ENCODE peak calls at places on chromosomes 4 and X, in nine cellular contexts. One of them, this sample, is unnamed.

GRCh38 chr4:22090655-22091350 is 142.2 kb upstream of the KCNIP4 start:
- DNase-seq in A549: no peak
- DNase-seq in esophagus squamous epithelium: no peak
- DNase-seq in cardiac muscle cell: peak; percentile 31
- DNase-seq in astrocyte: peak; percentile 42
- DNase-seq in fibroblast of pulmonary artery: peak; percentile 23
- DNase-seq in right lobe of liver: no peak
- DNase-seq in heart left ventricle: no peak
- DNase-seq in cardiac fibroblast: peak; percentile 4
- DNase-seq in this sample: peak; percentile 63

GRCh38 chr4:152991361-152991760 is 55.2 kb downstream of the FHDC1 start:
- DNase-seq in A549: no peak
- DNase-seq in esophagus squamous epithelium: no peak
- DNase-seq in cardiac muscle cell: no peak
- DNase-seq in astrocyte: no peak
- DNase-seq in fibroblast of pulmonary artery: no peak
- DNase-seq in right lobe of liver: no peak
- DNase-seq in heart left ventricle: no peak
- DNase-seq in cardiac fibroblast: no peak
- DNase-seq in this sample: no peak

GRCh38 chr4:88177981-88178632 is 19.7 kb upstream of the ABCG2 start:
- DNase-seq in A549: peak; percentile 46
- DNase-seq in esophagus squamous epithelium: no peak
- DNase-seq in cardiac muscle cell: peak; percentile 27
- DNase-seq in astrocyte: peak; percentile 87
- DNase-seq in fibroblast of pulmonary artery: peak; percentile 68
- DNase-seq in right lobe of liver: no peak
- DNase-seq in heart left ventricle: peak; percentile 32
- DNase-seq in cardiac fibroblast: peak; percentile 76
- DNase-seq in this sample: peak; percentile 71

GRCh38 chrX:456925-457768 is 70.4 kb upstream of the PPP2R3B start:
- DNase-seq in A549: no peak
- DNase-seq in esophagus squamous epithelium: no peak
- DNase-seq in cardiac muscle cell: no peak
- DNase-seq in astrocyte: no peak
- DNase-seq in fibroblast of pulmonary artery: no peak
- DNase-seq in right lobe of liver: no peak
- DNase-seq in heart left ventricle: no peak
- DNase-seq in cardiac fibroblast: no peak
- DNase-seq in this sample: no peak

GRCh38 chrX:64885850-64886249 is 90.4 kb downstream of the ZC4H2 start:
- DNase-seq in A549: no peak
- DNase-seq in esophagus squamous epithelium: no peak
- DNase-seq in cardiac muscle cell: peak; percentile 1
- DNase-seq in astrocyte: no peak
- DNase-seq in fibroblast of pulmonary artery: no peak
- DNase-seq in right lobe of liver: no peak
- DNase-seq in heart left ventricle: no peak
- DNase-seq in cardiac fibroblast: peak; percentile 0
- DNase-seq in this sample: no peak

GRCh38 chrX:41014776-41015175 is 70.5 kb upstream of the USP9X start:
- DNase-seq in A549: no peak
- DNase-seq in esophagus squamous epithelium: no peak
- DNase-seq in cardiac muscle cell: no peak
- DNase-seq in astrocyte: peak; percentile 39
- DNase-seq in fibroblast of pulmonary artery: peak; percentile 44
- DNase-seq in right lobe of liver: no peak
- DNase-seq in heart left ventricle: no peak
- DNase-seq in cardiac fibroblast: peak; percentile 82
- DNase-seq in this sample: peak; percentile 41

GRCh38 chr4:9859774-9860173 is 78.3 kb downstream of the DRD5 start:
- DNase-seq in A549: no peak
- DNase-seq in esophagus squamous epithelium: no peak
- DNase-seq in cardiac muscle cell: no peak
- DNase-seq in astrocyte: no peak
- DNase-seq in fibroblast of pulmonary artery: no peak
- DNase-seq in right lobe of liver: no peak
- DNase-seq in heart left ventricle: no peak
- DNase-seq in cardiac fibroblast: no peak
- DNase-seq in this sample: no peak

GRCh38 chr4:36187723-36188333 is 56.5 kb downstream of the ARAP2 start:
- DNase-seq in A549: peak; percentile 1
- DNase-seq in esophagus squamous epithelium: no peak
- DNase-seq in cardiac muscle cell: peak; percentile 29
- DNase-seq in astrocyte: peak; percentile 16
- DNase-seq in fibroblast of pulmonary artery: peak; percentile 62
- DNase-seq in right lobe of liver: no peak
- DNase-seq in heart left ventricle: no peak
- DNase-seq in cardiac fibroblast: peak; percentile 33
- DNase-seq in this sample: peak; percentile 0

GRCh38 chr4:143250617-143251016 is 65.9 kb downstream of the USP38 start:
- DNase-seq in A549: no peak
- DNase-seq in esophagus squamous epithelium: no peak
- DNase-seq in cardiac muscle cell: no peak
- DNase-seq in astrocyte: no peak
- DNase-seq in fibroblast of pulmonary artery: no peak
- DNase-seq in right lobe of liver: no peak
- DNase-seq in heart left ventricle: no peak
- DNase-seq in cardiac fibroblast: no peak
- DNase-seq in this sample: no peak

GRCh38 chr4:6118201-6118600 is 82.1 kb downstream of the JAKMIP1 start:
- DNase-seq in A549: no peak
- DNase-seq in esophagus squamous epithelium: no peak
- DNase-seq in cardiac muscle cell: no peak
- DNase-seq in astrocyte: no peak
- DNase-seq in fibroblast of pulmonary artery: no peak
- DNase-seq in right lobe of liver: no peak
- DNase-seq in heart left ventricle: no peak
- DNase-seq in cardiac fibroblast: no peak
- DNase-seq in this sample: no peak

GRCh38 chr4:104591505-104591904 is 96.8 kb upstream of the CXXC4 start:
- DNase-seq in A549: no peak
- DNase-seq in esophagus squamous epithelium: no peak
- DNase-seq in cardiac muscle cell: peak; percentile 70
- DNase-seq in astrocyte: no peak
- DNase-seq in fibroblast of pulmonary artery: peak; percentile 6
- DNase-seq in right lobe of liver: no peak
- DNase-seq in heart left ventricle: peak; percentile 21
- DNase-seq in cardiac fibroblast: no peak
- DNase-seq in this sample: no peak

GRCh38 chr4:36385951-36386561 is 104.6 kb downstream of the DTHD1 start:
- DNase-seq in A549: no peak
- DNase-seq in esophagus squamous epithelium: no peak
- DNase-seq in cardiac muscle cell: no peak
- DNase-seq in astrocyte: no peak
- DNase-seq in fibroblast of pulmonary artery: no peak
- DNase-seq in right lobe of liver: no peak
- DNase-seq in heart left ventricle: peak; percentile 16
- DNase-seq in cardiac fibroblast: no peak
- DNase-seq in this sample: no peak

GRCh38 chr4:76213415-76214268 is at the start of gene SCARB2:
- DNase-seq in A549: peak; percentile 60
- DNase-seq in esophagus squamous epithelium: peak; percentile 23
- DNase-seq in cardiac muscle cell: peak; percentile 92
- DNase-seq in astrocyte: peak; percentile 76
- DNase-seq in fibroblast of pulmonary artery: peak; percentile 85
- DNase-seq in right lobe of liver: peak; percentile 94
- DNase-seq in heart left ventricle: peak; percentile 92
- DNase-seq in cardiac fibroblast: peak; percentile 81
- DNase-seq in this sample: peak; percentile 78

GRCh38 chr4:173014113-173014558 is 154.5 kb upstream of the GALNT7 start:
- DNase-seq in A549: peak; percentile 50
- DNase-seq in esophagus squamous epithelium: no peak
- DNase-seq in cardiac muscle cell: peak; percentile 37
- DNase-seq in astrocyte: peak; percentile 77
- DNase-seq in fibroblast of pulmonary artery: peak; percentile 68
- DNase-seq in right lobe of liver: no peak
- DNase-seq in heart left ventricle: peak; percentile 26
- DNase-seq in cardiac fibroblast: peak; percentile 85
- DNase-seq in this sample: peak; percentile 65

GRCh38 chr4:76601791-76602190 is 166.8 kb downstream of the SHROOM3 start:
- DNase-seq in A549: no peak
- DNase-seq in esophagus squamous epithelium: no peak
- DNase-seq in cardiac muscle cell: no peak
- DNase-seq in astrocyte: peak; percentile 72
- DNase-seq in fibroblast of pulmonary artery: peak; percentile 83
- DNase-seq in right lobe of liver: no peak
- DNase-seq in heart left ventricle: no peak
- DNase-seq in cardiac fibroblast: peak; percentile 67
- DNase-seq in this sample: peak; percentile 80

DNA sequence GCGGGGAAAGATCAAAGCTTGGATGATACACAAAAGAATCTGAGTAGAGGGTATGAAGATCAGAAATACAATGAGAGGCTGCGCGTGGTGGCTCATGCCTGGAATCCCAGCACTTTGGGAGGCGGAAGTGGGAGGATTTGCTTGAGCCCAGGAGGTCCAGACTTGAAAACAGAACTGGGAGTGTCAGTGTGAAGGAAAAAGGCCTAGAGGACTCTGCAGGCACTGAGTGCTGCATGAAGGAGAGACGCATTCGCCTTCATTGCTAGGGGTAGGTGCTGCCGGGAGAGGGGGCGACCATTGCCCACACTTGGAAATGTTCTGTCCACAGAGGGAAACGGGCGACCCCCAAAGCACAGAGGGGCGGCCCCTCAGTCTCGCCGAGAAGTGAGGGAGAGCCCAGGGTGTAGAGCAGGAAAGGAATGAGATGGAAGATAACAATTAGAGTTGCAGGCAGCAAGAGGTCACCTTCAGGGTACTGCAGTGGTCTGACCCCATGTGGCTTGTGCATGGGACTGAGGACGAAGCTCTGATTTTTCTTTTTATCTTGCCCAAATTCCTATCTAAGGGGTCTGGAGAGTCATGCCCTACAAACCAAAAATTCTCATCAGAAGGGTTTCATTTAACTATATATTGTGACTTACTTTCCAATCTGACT is 31.8 kb upstream of the ARSD start:
- DNase-seq in A549: no peak
- DNase-seq in esophagus squamous epithelium: no peak
- DNase-seq in cardiac muscle cell: no peak
- DNase-seq in astrocyte: no peak
- DNase-seq in fibroblast of pulmonary artery: no peak
- DNase-seq in right lobe of liver: no peak
- DNase-seq in heart left ventricle: no peak
- DNase-seq in cardiac fibroblast: no peak
- DNase-seq in this sample: no peak
- H3K4me3 ChIP-seq in A549: no peak overlapping the region
- H3K4me3 ChIP-seq in esophagus squamous epithelium: no peak overlapping the region
- H3K4me3 ChIP-seq in cardiac muscle cell: no peak overlapping the region
- H3K4me3 ChIP-seq in astrocyte: no peak overlapping the region
- H3K4me3 ChIP-seq in fibroblast of pulmonary artery: no peak overlapping the region
- H3K4me3 ChIP-seq in right lobe of liver: no peak overlapping the region
- H3K4me3 ChIP-seq in heart left ventricle: no peak overlapping the region
- H3K4me3 ChIP-seq in cardiac fibroblast: no peak overlapping the region
- H3K4me3 ChIP-seq in this sample: no peak overlapping the region

GRCh38 chrX:18883961-18884765 is 99.8 kb downstream of the PHKA2 start:
- DNase-seq in A549: no peak
- DNase-seq in esophagus squamous epithelium: no peak
- DNase-seq in cardiac muscle cell: no peak
- DNase-seq in astrocyte: no peak
- DNase-seq in fibroblast of pulmonary artery: no peak
- DNase-seq in right lobe of liver: no peak
- DNase-seq in heart left ventricle: no peak
- DNase-seq in cardiac fibroblast: no peak
- DNase-seq in this sample: no peak

GRCh38 chrX:18886005-18886343 is 97.9 kb downstream of the PHKA2 start:
- DNase-seq in A549: no peak
- DNase-seq in esophagus squamous epithelium: no peak
- DNase-seq in cardiac muscle cell: no peak
- DNase-seq in astrocyte: no peak
- DNase-seq in fibroblast of pulmonary artery: no peak
- DNase-seq in right lobe of liver: no peak
- DNase-seq in heart left ventricle: no peak
- DNase-seq in cardiac fibroblast: no peak
- DNase-seq in this sample: no peak

GRCh38 chrX:18884916-18885315 is 99.0 kb downstream of the PHKA2 start:
- DNase-seq in A549: no peak
- DNase-seq in esophagus squamous epithelium: no peak
- DNase-seq in cardiac muscle cell: peak; percentile 24
- DNase-seq in astrocyte: no peak
- DNase-seq in fibroblast of pulmonary artery: no peak
- DNase-seq in right lobe of liver: no peak
- DNase-seq in heart left ventricle: no peak
- DNase-seq in cardiac fibroblast: no peak
- DNase-seq in this sample: peak; percentile 7

GRCh38 chrX:18886344-18887161 is 97.4 kb downstream of the PHKA2 start:
- DNase-seq in A549: peak; percentile 52
- DNase-seq in esophagus squamous epithelium: no peak
- DNase-seq in cardiac muscle cell: peak; percentile 62
- DNase-seq in astrocyte: peak; percentile 26
- DNase-seq in fibroblast of pulmonary artery: peak; percentile 65
- DNase-seq in right lobe of liver: peak; percentile 71
- DNase-seq in heart left ventricle: peak; percentile 80
- DNase-seq in cardiac fibroblast: peak; percentile 60
- DNase-seq in this sample: peak; percentile 55

GRCh38 chrX:18885317-18886004 is 98.5 kb downstream of the PHKA2 start:
- DNase-seq in A549: no peak
- DNase-seq in esophagus squamous epithelium: no peak
- DNase-seq in cardiac muscle cell: no peak
- DNase-seq in astrocyte: peak; percentile 45
- DNase-seq in fibroblast of pulmonary artery: peak; percentile 25
- DNase-seq in right lobe of liver: no peak
- DNase-seq in heart left ventricle: no peak
- DNase-seq in cardiac fibroblast: peak; percentile 18
- DNase-seq in this sample: peak; percentile 33
- TF ChIP-seq CTCF in A549: no peak
- TF ChIP-seq CTCF in esophagus squamous epithelium: no peak
- TF ChIP-seq CTCF in cardiac muscle cell: no peak
- TF ChIP-seq CTCF in astrocyte: no peak
- TF ChIP-seq CTCF in fibroblast of pulmonary artery: no peak
- TF ChIP-seq CTCF in right lobe of liver: no peak
- TF ChIP-seq CTCF in heart left ventricle: no peak
- TF ChIP-seq CTCF in cardiac fibroblast: no peak
- TF ChIP-seq CTCF in this sample: no peak

GRCh38 chrX:48997865-48998264 is 4.2 kb downstream of the GRIPAP1 start:
- DNase-seq in A549: no peak
- DNase-seq in esophagus squamous epithelium: no peak
- DNase-seq in cardiac muscle cell: no peak
- DNase-seq in astrocyte: no peak
- DNase-seq in fibroblast of pulmonary artery: no peak
- DNase-seq in right lobe of liver: no peak
- DNase-seq in heart left ventricle: no peak
- DNase-seq in cardiac fibroblast: no peak
- DNase-seq in this sample: no peak
- H3K4me3 ChIP-seq in A549: no peak overlapping the region
- H3K4me3 ChIP-seq in esophagus squamous epithelium: no peak overlapping the region
- H3K4me3 ChIP-seq in cardiac muscle cell: no peak overlapping the region
- H3K4me3 ChIP-seq in astrocyte: no peak overlapping the region
- H3K4me3 ChIP-seq in fibroblast of pulmonary artery: no peak overlapping the region
- H3K4me3 ChIP-seq in right lobe of liver: no peak overlapping the region
- H3K4me3 ChIP-seq in heart left ventricle: no peak overlapping the region
- H3K4me3 ChIP-seq in cardiac fibroblast: no peak overlapping the region
- H3K4me3 ChIP-seq in this sample: no peak overlapping the region

DNA sequence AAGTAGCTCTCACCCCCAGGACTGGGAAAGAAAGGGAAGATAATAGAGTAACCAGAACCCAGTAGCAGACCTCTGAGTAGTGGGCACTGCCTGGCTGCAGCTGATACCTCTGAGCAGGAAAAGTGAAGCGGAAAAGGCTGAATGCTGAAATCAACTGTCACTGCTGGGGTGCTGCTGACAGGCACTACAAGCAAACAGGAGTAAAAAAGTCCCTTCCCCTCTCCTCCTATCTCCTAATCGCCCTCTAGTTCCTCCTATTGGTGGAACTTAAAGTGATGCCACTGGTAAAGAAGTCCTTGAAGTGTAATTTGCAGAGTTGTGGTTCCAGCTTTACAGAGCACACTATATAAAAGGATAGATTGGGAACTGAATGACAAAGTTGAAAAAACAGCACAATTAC is 32.8 kb upstream of the GLRB start:
- DNase-seq in A549: no peak
- DNase-seq in esophagus squamous epithelium: no peak
- DNase-seq in cardiac muscle cell: peak; percentile 59
- DNase-seq in astrocyte: peak; percentile 47
- DNase-seq in fibroblast of pulmonary artery: peak; percentile 43
- DNase-seq in right lobe of liver: no peak
- DNase-seq in heart left ventricle: no peak
- DNase-seq in cardiac fibroblast: peak; percentile 68
- DNase-seq in this sample: peak; percentile 18
- TF ChIP-seq CTCF in A549: no peak
- TF ChIP-seq CTCF in esophagus squamous epithelium: no peak
- TF ChIP-seq CTCF in cardiac muscle cell: peak; percentile 14
- TF ChIP-seq CTCF in astrocyte: peak; percentile 36
- TF ChIP-seq CTCF in fibroblast of pulmonary artery: peak; percentile 22
- TF ChIP-seq CTCF in right lobe of liver: peak; percentile 8
- TF ChIP-seq CTCF in heart left ventricle: no peak
- TF ChIP-seq CTCF in cardiac fibroblast: peak; percentile 26
- TF ChIP-seq CTCF in this sample: no peak

This sample was measured in fibroblast of the aortic adventitia.